ENCODE peak calls at places on chromosomes 7 and 10, in ten cellular contexts. J is mesendoderm; I is pancreas; Z is CD8-positive, alpha-beta memory T cell; T is body of pancreas; O is caudate nucleus; V is AG04450; Q is ascending aorta; E is mammary epithelial cell; U is mesenchymal stem cell. K is an unnamed sample.

GRCh38 chr10:68902382-68902781 is 1.3 kb downstream of the DDX50 start:
- DNase-seq in Q (no peak), T (no peak), I (no peak), Z (no peak), V (no peak), O (no peak), E (no peak), U (no peak), J (no peak), K (no peak)

GRCh38 chr7:98733036-98733435 is 116.0 kb downstream of the NPTX2 start:
- DNase-seq in I (no peak), J (peak; percentile 91), U (peak; percentile 4), V (no peak), Q (no peak), O (no peak), Z (no peak), T (no peak), E (peak; percentile 20), K (no peak)

GRCh38 chr7:30240401-30240800 is 44.0 kb upstream of the ZNRF2 start:
- DNase-seq in I (no peak), U (peak; percentile 2), E (peak; percentile 61), Q (no peak), O (no peak), V (no peak), Z (no peak), J (peak; percentile 19), T (no peak), K (no peak)

GRCh38 chr10:131803863-131804425 is 96.9 kb upstream of the PPP2R2D start:
- DNase-seq in V (no peak), Z (no peak), Q (no peak), I (no peak), O (no peak), U (no peak), E (no peak), J (no peak), T (no peak), K (no peak)

GRCh38 chr10:78533093-78533492 is 499.4 kb downstream of the RPS24 start:
- DNase-seq in U (no peak), T (no peak), Z (no peak), V (no peak), E (no peak), O (no peak), Q (no peak), J (no peak), I (no peak), K (no peak)

GRCh38 chr7:23315366-23315765 is 16.2 kb downstream of the MALSU1 start:
- DNase-seq in E (peak; percentile 48), Z (no peak), Q (no peak), I (no peak), J (no peak), T (no peak), U (no peak), V (no peak), O (no peak), K (no peak)

GRCh38 chr7:2225336-2225735 is 7.4 kb downstream of the MAD1L1 start:
- DNase-seq in I (no peak), V (no peak), E (peak; percentile 70), J (no peak), U (no peak), Q (no peak), O (no peak), Z (no peak), T (no peak), K (no peak)

GRCh38 chr10:12360461-12360860 is 11.1 kb downstream of the CAMK1D start:
- DNase-seq in Z (no peak), J (no peak), I (no peak), V (no peak), O (no peak), Q (no peak), E (no peak), T (no peak), U (no peak), K (peak; percentile 13)

GRCh38 chr7:27132978-27133377 is 2.4 kb upstream of the HOXA4 start:
- DNase-seq in J (no peak), V (no peak), Z (no peak), T (no peak), U (no peak), E (no peak), O (no peak), I (no peak), Q (no peak), K (no peak)

GRCh38 chr7:27134392-27134791 is 3.8 kb upstream of the HOXA4 start:
- DNase-seq in V (peak; percentile 83), Q (no peak), O (no peak), J (no peak), E (peak; percentile 98), T (no peak), I (no peak), Z (no peak), U (peak; percentile 49), K (peak; percentile 14)

GRCh38 chr7:27132214-27132613 is 1.7 kb upstream of the HOXA4 start:
- DNase-seq in J (no peak), T (no peak), O (no peak), U (no peak), Q (no peak), Z (no peak), E (no peak), V (no peak), I (no peak), K (no peak)

GRCh38 chr7:27131390-27131819 is 848 bp upstream of the HOXA4 start:
- DNase-seq in Q (no peak), I (no peak), E (no peak), U (no peak), J (no peak), Z (no peak), O (no peak), V (no peak), T (no peak), K (no peak)

DNA sequence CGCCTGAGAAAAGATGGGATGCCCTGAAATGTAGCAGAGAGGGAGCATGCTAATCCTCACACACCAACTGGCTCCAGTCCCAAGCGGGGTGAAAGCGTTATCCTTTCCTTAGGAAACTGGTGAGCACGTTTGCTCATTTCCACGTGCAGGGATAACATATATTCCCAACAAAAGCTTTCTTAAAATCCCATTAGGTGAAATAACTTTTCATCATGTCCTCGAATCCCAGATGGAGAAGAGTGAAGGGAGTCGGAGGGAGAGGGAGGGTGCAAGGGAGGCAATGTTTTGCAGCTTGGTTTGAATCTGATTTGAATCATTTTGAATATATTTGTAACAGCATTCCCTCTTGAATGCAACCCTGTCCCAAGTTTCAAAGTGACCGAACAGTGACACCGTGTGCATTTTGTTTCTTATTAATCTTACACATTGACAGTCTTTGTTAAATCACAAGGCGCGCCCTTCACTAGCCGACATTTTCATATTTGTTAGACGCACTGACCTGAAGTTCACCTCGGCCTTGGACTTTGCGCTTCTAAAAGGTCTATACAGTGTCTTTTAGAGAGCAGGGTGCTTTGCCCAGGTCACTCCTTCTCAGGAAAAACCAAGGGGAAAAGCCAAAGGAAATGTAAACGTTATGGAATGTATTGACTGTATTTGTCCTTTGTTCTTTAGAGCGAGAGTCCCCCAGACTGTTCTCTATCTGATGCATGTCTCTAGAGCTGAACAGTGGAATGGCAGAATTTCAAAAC is 3.0 kb upstream of the HOXA4 start:
- DNase-seq in Z (no peak), O (no peak), Q (no peak), J (no peak), V (no peak), I (no peak), U (no peak), E (peak; percentile 57), T (no peak), K (peak; percentile 71)
- H3K27ac ChIP-seq in Z (no peak overlapping the region), O (no peak overlapping the region), Q (peak overlapping the region; percentile 21), J (no peak overlapping the region), V (peak overlapping the region; percentile 76), I (no peak overlapping the region), U (no peak overlapping the region), E (peak overlapping the region; percentile 65), T (no peak overlapping the region), K (peak overlapping the region; percentile 96)

GRCh38 chr7:143492043-143492471 is 14.4 kb downstream of the TAS2R41 start:
- DNase-seq in O (no peak), I (no peak), V (peak; percentile 23), T (no peak), J (peak; percentile 91), E (peak; percentile 66), U (peak; percentile 92), Z (no peak), Q (no peak), K (no peak)

GRCh38 chr7:143492799-143493568 is 15.3 kb downstream of the TAS2R41 start:
- DNase-seq in O (no peak), V (no peak), Q (no peak), E (no peak), Z (no peak), J (peak; percentile 37), U (peak; percentile 37), I (no peak), T (no peak), K (no peak)

GRCh38 chr7:143494622-143495021 is 16.9 kb downstream of the TAS2R41 start:
- DNase-seq in Q (no peak), E (no peak), J (peak; percentile 19), V (no peak), I (no peak), T (no peak), U (no peak), O (no peak), Z (no peak), K (no peak)

GRCh38 chr7:143495806-143496672 is 18.4 kb downstream of the TAS2R41 start:
- DNase-seq in T (no peak), U (no peak), Q (no peak), Z (no peak), I (no peak), J (no peak), V (no peak), O (no peak), E (no peak), K (no peak)

DNA sequence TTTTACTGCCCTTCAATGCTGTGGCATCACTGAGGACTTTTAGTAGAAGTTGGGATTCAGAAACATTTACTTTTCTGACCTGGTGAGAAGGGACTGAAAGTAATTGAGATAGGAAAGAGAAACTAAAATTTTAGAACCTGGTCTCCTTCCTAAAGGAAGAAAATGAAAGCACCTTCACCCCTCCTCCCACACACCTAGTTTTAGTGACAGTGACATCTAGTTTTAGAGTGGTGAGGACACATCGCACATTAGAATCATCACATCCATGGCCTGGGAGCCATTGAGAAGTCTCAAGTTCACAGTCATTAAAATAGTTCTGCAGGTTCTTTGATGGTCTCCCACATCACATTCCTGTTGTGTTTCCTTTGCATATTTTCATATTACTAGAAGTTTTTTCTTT is 16.1 kb downstream of the TAS2R41 start:
- DNase-seq in T (no peak), U (no peak), Q (no peak), J (no peak), I (no peak), O (no peak), Z (no peak), V (no peak), E (no peak), K (no peak)
- H3K27ac ChIP-seq in T (no peak overlapping the region), U (no peak overlapping the region), Q (no peak overlapping the region), J (no peak overlapping the region), I (no peak overlapping the region), O (no peak overlapping the region), Z (no peak overlapping the region), V (no peak overlapping the region), E (no peak overlapping the region), K (no peak overlapping the region)

DNA sequence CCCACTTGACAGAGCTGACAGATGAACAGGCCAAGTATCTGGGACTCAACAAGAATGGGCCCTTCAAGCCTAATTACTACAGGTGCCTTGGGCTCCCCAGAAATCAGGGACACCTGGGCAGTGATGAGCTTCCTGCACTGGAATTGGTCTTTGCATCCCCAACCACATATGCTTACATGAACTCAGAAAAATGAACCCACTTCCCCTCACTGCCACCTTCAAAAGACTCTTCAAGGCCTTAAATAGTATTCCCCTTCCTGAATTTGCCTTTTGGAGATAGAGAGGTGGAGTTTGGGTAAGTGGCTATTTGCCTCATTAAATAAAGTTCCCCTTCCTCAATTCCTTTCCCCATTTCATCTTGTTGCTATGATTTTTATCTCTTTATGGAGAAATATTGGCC is 7.8 kb upstream of the STRIP2 start:
- DNase-seq in V (no peak), U (no peak), Q (no peak), O (no peak), J (no peak), I (no peak), T (no peak), E (no peak), Z (no peak), K (no peak)
- H3K27ac ChIP-seq in V (no peak overlapping the region), U (no peak overlapping the region), Q (no peak overlapping the region), O (no peak overlapping the region), J (no peak overlapping the region), I (no peak overlapping the region), T (no peak overlapping the region), E (no peak overlapping the region), Z (no peak overlapping the region), K (no peak overlapping the region)

DNA sequence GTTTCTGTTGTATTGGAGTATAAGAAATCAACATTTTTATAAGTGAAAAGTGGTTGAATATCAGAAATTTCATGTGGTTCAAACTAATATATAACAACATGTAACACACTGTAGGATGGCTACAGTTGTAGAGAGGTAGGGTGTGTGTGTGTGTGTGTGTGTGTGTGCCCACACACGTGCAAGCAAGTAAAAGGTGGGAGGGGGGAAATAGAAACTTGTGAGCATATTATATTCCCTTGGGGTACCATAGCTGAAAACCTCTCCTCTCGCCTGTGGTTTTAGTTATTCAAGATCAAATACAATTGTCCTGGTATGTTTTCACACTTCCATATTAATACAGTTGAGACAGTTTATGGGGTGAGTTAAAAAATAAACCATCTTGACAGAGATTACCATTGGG is 26.2 kb downstream of the SMNDC1 start:
- DNase-seq in E (no peak), I (no peak), O (no peak), V (no peak), Z (no peak), U (no peak), Q (no peak), J (no peak), T (no peak), K (no peak)
- H3K27ac ChIP-seq in E (no peak overlapping the region), I (no peak overlapping the region), O (peak overlapping the region; percentile 86), V (no peak overlapping the region), Z (no peak overlapping the region), U (no peak overlapping the region), Q (peak overlapping the region; percentile 42), J (no peak overlapping the region), T (no peak overlapping the region), K (no peak overlapping the region)

K was measured in Peyer's patch.